ENCODE peak calls at places on chromosomes 13 and 19, in five cellular contexts. L is DND-41, H is bronchial epithelial cell, P is dorsolateral prefrontal cortex, G is endothelial cell of umbilical vein. Y is an unnamed sample.

GRCh38 chr19:16293133-16294085 is 31.2 kb upstream of the KLF2 start:
- DNase-seq in G (peak; percentile 88), L (no peak), P (no peak), H (peak; percentile 20), Y (peak; percentile 93)

GRCh38 chr13:110485604-110486003 is 75.9 kb downstream of the RAB20 start:
- DNase-seq in H (no peak), L (no peak), P (no peak), G (no peak), Y (no peak)

GRCh38 chr19:18609717-18610051 is 3.0 kb upstream of the TMEM59L start:
- DNase-seq in L (no peak), G (no peak), P (no peak), H (no peak), Y (no peak)

GRCh38 chr13:47499358-47500150 is 501.5 kb downstream of the SUCLA2 start:
- DNase-seq in H (peak; percentile 79), P (no peak), L (no peak), G (no peak), Y (peak; percentile 16)

GRCh38 chr19:7196721-7197168 is 97.5 kb downstream of the INSR start:
- DNase-seq in L (no peak), P (no peak), H (no peak), G (no peak), Y (no peak)

GRCh38 chr13:48304132-48304876 is 753 bp downstream of the RB1 start:
- DNase-seq in P (peak; percentile 21), G (peak; percentile 66), L (peak; percentile 52), H (peak; percentile 26), Y (peak; percentile 79)

GRCh38 chr13:21478881-21479808 is 20.0 kb upstream of the ZDHHC20 start:
- DNase-seq in P (peak; percentile 52), G (peak; percentile 79), L (peak; percentile 60), H (peak; percentile 69), Y (peak; percentile 83)

GRCh38 chr19:34962945-34963530 is 991 bp downstream of the ZNF792 start:
- DNase-seq in G (peak; percentile 67), H (no peak), L (peak; percentile 15), P (peak; percentile 32), Y (no peak)

GRCh38 chr19:38922482-38922881 is 8.1 kb downstream of the SARS2 start:
- DNase-seq in P (no peak), H (no peak), L (no peak), G (no peak), Y (no peak)

GRCh38 chr13:113122571-113123225 is at the start of gene F10:
- DNase-seq in H (no peak), L (no peak), G (no peak), P (no peak), Y (no peak)

GRCh38 chr13:95117092-95117491 is 184.2 kb downstream of the ABCC4 start:
- DNase-seq in G (no peak), L (no peak), H (peak; percentile 87), P (no peak), Y (no peak)

GRCh38 chr13:97338571-97338970 is 95.4 kb upstream of the RAP2A start:
- DNase-seq in L (no peak), H (no peak), P (no peak), G (no peak), Y (no peak)

GRCh38 chr13:32638739-32639138 is 52.5 kb downstream of the PDS5B start:
- DNase-seq in H (no peak), L (no peak), G (no peak), P (no peak), Y (peak; percentile 26)

GRCh38 chr13:105220063-105220462 is 1315.4 kb downstream of the EFNB2 start:
- DNase-seq in P (no peak), H (no peak), L (no peak), G (no peak), Y (no peak)

GRCh38 chr13:107192289-107192688 is 624.4 kb upstream of the ARGLU1 start:
- DNase-seq in P (no peak), H (no peak), L (no peak), G (no peak), Y (no peak)
- TF ChIP-seq CTCF in P (no peak), H (no peak), L (no peak), G (no peak), Y (no peak)

GRCh38 chr13:44373601-44374347 is at the start of gene SERP2:
- DNase-seq in G (no peak), H (no peak), P (peak; percentile 69), L (no peak), Y (no peak)
- H3K4me3 ChIP-seq in G (peak within 1 kb of the TSS; percentile 43), H (peak within 1 kb of the TSS; percentile 41), P (peak within 1 kb of the TSS; percentile 71), L (no peak within 1 kb of the TSS), Y (no peak within 1 kb of the TSS)

DNA sequence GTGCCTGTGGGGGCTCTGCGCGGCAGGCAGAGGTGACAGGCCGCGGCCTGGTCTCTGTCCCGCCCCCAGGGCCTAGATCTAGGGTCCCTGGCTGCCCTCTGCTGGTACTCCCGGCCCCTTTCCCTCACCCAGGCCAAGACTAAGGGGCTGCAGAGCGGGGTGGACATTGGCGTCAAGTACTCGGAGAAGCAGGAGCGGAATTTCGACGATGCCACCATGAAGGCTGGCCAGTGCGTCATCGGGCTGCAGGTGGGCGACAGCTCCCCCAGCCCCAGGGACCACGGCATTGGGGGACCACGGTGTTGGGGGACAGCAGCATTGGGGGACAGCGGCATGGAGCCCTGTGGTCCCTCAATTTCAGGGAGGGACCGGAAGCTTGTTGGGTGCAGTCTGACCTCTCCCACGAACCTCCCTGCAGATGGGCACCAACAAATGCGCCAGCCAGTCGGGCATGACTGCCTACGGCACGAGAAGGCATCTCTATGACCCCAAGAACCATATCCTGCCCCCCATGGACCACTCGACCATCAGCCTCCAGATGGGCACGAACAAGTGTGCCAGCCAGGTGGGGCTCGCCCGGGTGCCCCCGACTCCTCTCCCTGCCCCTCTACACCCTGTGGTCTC is 3.8 kb upstream of the ABCA7 start:
- DNase-seq in H (no peak), L (no peak), G (no peak), P (no peak), Y (peak; percentile 23)
- TF ChIP-seq CTCF in H (no peak), L (peak; percentile 22), G (no peak), P (no peak), Y (peak; percentile 7)

DNA sequence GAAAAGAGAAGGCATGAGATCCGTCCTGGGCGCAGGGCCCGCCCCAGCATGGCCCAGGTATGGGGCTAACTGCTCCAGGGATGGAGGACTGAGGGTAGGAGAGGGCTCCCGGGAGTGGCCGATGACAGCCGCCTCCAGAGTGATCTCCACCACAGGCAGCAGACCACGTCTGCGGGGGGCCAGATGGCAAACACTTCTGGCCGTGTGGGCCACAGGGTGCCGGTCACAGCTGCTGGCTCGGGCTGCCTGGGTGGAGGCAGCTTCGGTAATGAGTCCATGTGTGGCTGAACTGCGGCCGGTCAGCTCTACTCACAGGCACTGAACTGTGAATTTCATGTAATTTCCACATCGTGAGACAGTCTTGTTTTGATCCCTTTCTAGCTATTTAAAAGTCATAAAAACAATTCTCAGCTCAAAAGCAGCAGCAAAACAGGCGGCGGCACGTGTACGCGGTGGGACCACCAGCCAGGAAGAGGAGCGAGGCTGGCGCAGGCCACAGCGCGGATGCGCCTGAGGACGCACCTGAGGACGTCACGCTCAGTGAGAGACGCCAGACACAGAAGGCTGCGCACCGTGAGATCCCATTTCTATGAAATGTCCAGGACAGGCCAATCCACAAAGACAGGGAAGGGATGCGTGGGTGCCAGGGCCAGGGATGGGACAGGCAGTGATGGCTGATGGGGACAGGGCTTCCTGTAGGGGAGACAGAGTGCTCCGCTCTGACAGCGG is 4.0 kb downstream of the LSM7 start:
- DNase-seq in L (no peak), P (peak; percentile 52), H (no peak), G (no peak), Y (no peak)
- H3K4me3 ChIP-seq in L (no peak overlapping the region), P (no peak overlapping the region), H (no peak overlapping the region), G (no peak overlapping the region), Y (no peak overlapping the region)

GRCh38 chr13:30864352-30865130 is 41.5 kb upstream of the MEDAG start:
- DNase-seq in H (peak; percentile 41), L (no peak), P (no peak), G (peak; percentile 83), Y (no peak)

GRCh38 chr13:30863796-30864195 is 42.3 kb upstream of the MEDAG start:
- DNase-seq in H (no peak), G (no peak), L (no peak), P (no peak), Y (no peak)

GRCh38 chr13:30866692-30867669 is 39.1 kb upstream of the MEDAG start:
- DNase-seq in G (peak; percentile 22), H (no peak), L (no peak), P (no peak), Y (no peak)

GRCh38 chr13:30863231-30863630 is 42.8 kb upstream of the MEDAG start:
- DNase-seq in G (no peak), P (no peak), L (no peak), H (no peak), Y (no peak)

DNA sequence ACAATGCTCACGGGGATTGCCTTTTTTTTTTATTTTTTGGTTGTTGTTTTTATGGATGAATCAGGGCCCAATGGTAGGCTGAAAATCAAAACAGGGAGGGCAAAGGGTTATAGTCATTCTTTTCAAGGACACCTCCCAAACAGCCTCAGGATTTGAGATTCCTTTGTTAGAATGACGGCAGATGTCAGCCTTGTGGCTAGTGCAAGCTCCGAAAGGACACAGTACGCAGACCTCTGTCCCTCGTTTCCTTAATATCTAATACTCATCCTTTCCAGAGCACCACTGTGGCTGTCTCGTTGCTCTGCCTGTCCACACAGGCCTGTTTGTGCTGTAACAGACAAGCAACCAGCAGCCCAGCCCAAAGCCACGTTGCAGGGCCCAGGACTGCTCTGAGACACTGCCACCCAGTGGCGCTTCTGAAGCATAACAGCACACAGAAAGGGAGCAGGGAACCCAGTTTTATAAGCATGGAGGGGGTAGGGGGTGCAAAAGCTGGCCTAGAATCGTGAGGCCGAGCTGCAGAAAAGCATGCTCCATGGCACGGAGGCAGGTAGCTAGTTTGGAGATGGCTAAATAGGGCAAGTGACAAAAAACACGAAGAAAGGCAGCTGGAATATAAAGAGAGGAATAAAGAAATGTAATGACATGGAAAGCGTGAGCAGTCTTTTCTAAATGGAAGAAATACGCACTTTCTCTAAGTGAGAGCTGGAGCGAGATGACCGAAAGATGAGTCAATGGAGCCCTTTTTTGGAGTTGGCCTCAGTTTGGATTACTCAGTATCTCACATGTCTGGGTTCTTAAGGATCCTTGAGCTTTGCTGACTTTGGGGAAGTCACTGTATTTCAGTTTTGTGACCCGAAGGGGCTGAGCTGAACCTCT is 40.7 kb upstream of the MEDAG start:
- DNase-seq in L (peak; percentile 65), P (peak; percentile 86), G (peak; percentile 92), H (peak; percentile 88), Y (peak; percentile 83)
- TF ChIP-seq CTCF in L (peak; percentile 98), P (peak; percentile 83), G (peak; percentile 91), H (peak; percentile 91), Y (peak; percentile 89)

Y was measured in NB4.